ENCODE peak calls at places on chromosomes 3 and 15, in four cellular contexts. Y, C, S and X are unnamed samples.

GRCh38 chr3:101865751-101866509 is 16.6 kb downstream of the NFKBIZ start:
- DNase-seq in Y (no peak), C (no peak), S (no peak), X (no peak)

GRCh38 chr3:138547342-138547975 is 46.6 kb downstream of the CEP70 start:
- DNase-seq in Y (no peak), C (no peak), S (no peak), X (no peak)

GRCh38 chr15:62847900-62848489 is 194.6 kb upstream of the TPM1 start:
- DNase-seq in Y (peak; percentile 74), C (no peak), S (peak; percentile 30), X (no peak)

GRCh38 chr15:68427366-68427765 is 4.6 kb downstream of the ITGA11 start:
- DNase-seq in Y (no peak), C (no peak), S (no peak), X (no peak)

GRCh38 chr3:184299488-184300376 is 691 bp downstream of the PSMD2 start:
- DNase-seq in Y (no peak), C (no peak), S (no peak), X (no peak)

GRCh38 chr3:27127195-27127594 is 242.0 kb downstream of the NEK10 start:
- DNase-seq in Y (no peak), C (no peak), S (no peak), X (no peak)

GRCh38 chr3:122786067-122786466 is 7.6 kb downstream of the HSPBAP1 start:
- DNase-seq in Y (no peak), C (no peak), S (peak; percentile 62), X (no peak)

GRCh38 chr3:23665741-23666140 is 140.0 kb upstream of the UBE2E1 start:
- DNase-seq in Y (no peak), C (no peak), S (no peak), X (no peak)

GRCh38 chr15:99343836-99344551 is 92.7 kb downstream of the LRRC28 start:
- DNase-seq in Y (peak; percentile 54), C (no peak), S (no peak), X (peak; percentile 36)

GRCh38 chr3:87173071-87173470 is 54.0 kb upstream of the CHMP2B start:
- DNase-seq in Y (no peak), C (no peak), S (no peak), X (no peak)

GRCh38 chr15:29671308-29671981 is 150.8 kb downstream of the TJP1 start:
- DNase-seq in Y (no peak), C (no peak), S (peak; percentile 46), X (no peak)

GRCh38 chr15:93040288-93041158 is 48.5 kb downstream of the RGMA start:
- DNase-seq in Y (no peak), C (no peak), S (no peak), X (no peak)

GRCh38 chr3:195185574-195185973 is 85.4 kb downstream of the XXYLT1 start:
- DNase-seq in Y (no peak), C (no peak), S (peak; percentile 76), X (no peak)

GRCh38 chr15:71448688-71449114 is 333.4 kb downstream of the THSD4 start:
- DNase-seq in Y (peak; percentile 71), C (peak; percentile 40), S (peak; percentile 70), X (peak; percentile 67)